ENCODE peak calls at places on chromosomes 3 and 15, in four cellular contexts. S, U, Q and M are unnamed samples.

GRCh38 chr15:68407141-68407885 is 24.6 kb downstream of the ITGA11 start:
- DNase-seq in Q (peak; percentile 52), U (no peak), S (no peak), M (no peak)

GRCh38 chr3:47034868-47035489 is 55.5 kb downstream of the NBEAL2 start:
- DNase-seq in U (no peak), S (no peak), Q (no peak), M (no peak)

GRCh38 chr15:46344115-46344749 is 709.4 kb downstream of the SQOR start:
- DNase-seq in S (no peak), Q (no peak), U (no peak), M (no peak)

GRCh38 chr15:47754312-47754711 is 37.0 kb downstream of the SEMA6D start:
- DNase-seq in S (no peak), Q (no peak), U (no peak), M (no peak)

GRCh38 chr15:57600197-57600596 is 8.5 kb downstream of the MYZAP start:
- DNase-seq in U (no peak), S (peak; percentile 81), Q (no peak), M (no peak)

GRCh38 chr15:80706161-80706560 is 11.1 kb downstream of the ABHD17C start:
- DNase-seq in Q (no peak), U (no peak), S (no peak), M (no peak)

GRCh38 chr3:188358787-188359493 is 205.0 kb downstream of the LPP start:
- DNase-seq in U (no peak), S (no peak), Q (no peak), M (no peak)

GRCh38 chr3:148459931-148460513 is 237.7 kb upstream of the AGTR1 start:
- DNase-seq in S (peak; percentile 16), U (no peak), Q (peak; percentile 39), M (peak; percentile 13)

GRCh38 chr3:128482857-128483656 is 9.9 kb downstream of the GATA2 start:
- DNase-seq in S (peak; percentile 72), Q (peak; percentile 67), U (no peak), M (peak; percentile 90)

GRCh38 chr3:160006282-160007163 is 17.9 kb downstream of the IL12A start:
- DNase-seq in Q (peak; percentile 83), U (peak; percentile 55), S (peak; percentile 84), M (peak; percentile 74)

GRCh38 chr3:146374146-146374545 is 95.2 kb downstream of the PLSCR2 start:
- DNase-seq in S (peak; percentile 23), U (no peak), Q (peak; percentile 73), M (peak; percentile 37)

GRCh38 chr3:24645047-24645446 is 150.4 kb upstream of the THRB start:
- DNase-seq in Q (no peak), S (no peak), U (no peak), M (no peak)

GRCh38 chr3:24641628-24642027 is 147.0 kb upstream of the THRB start:
- DNase-seq in Q (no peak), U (no peak), S (peak; percentile 19), M (no peak)

GRCh38 chr3:24639061-24639460 is 144.4 kb upstream of the THRB start:
- DNase-seq in Q (no peak), U (no peak), S (no peak), M (no peak)

GRCh38 chr3:24639640-24640329 is 145.1 kb upstream of the THRB start:
- DNase-seq in S (no peak), Q (no peak), U (no peak), M (no peak)

GRCh38 chr3:24640330-24640877 is 145.8 kb upstream of the THRB start:
- DNase-seq in Q (peak; percentile 62), S (peak; percentile 74), U (no peak), M (peak; percentile 23)
- TF ChIP-seq CTCF in Q (peak; percentile 47), S (peak; percentile 95), U (peak; percentile 55), M (peak; percentile 42)

GRCh38 chr15:101124731-101125558 is 126.9 kb downstream of the CHSY1 start:
- DNase-seq in U (no peak), S (peak; percentile 80), Q (peak; percentile 89), M (peak; percentile 47)
- H3K4me3 ChIP-seq in U (no peak overlapping the region), S (no peak overlapping the region), Q (no peak overlapping the region), M (no peak overlapping the region)

GRCh38 chr15:64351265-64351664 is 4.7 kb downstream of the CSNK1G1 start:
- DNase-seq in Q (peak; percentile 21), U (no peak), S (peak; percentile 25), M (no peak)

GRCh38 chr15:64361259-64361658 is 5.3 kb upstream of the CSNK1G1 start:
- DNase-seq in Q (no peak), U (no peak), S (peak; percentile 18), M (no peak)

GRCh38 chr15:64355559-64356442 is at the start of gene CSNK1G1:
- DNase-seq in Q (peak; percentile 99), U (peak; percentile 92), S (peak; percentile 93), M (peak; percentile 97)

GRCh38 chr15:64354683-64355558 is 1.1 kb downstream of the CSNK1G1 start:
- DNase-seq in Q (no peak), S (no peak), U (no peak), M (no peak)

DNA sequence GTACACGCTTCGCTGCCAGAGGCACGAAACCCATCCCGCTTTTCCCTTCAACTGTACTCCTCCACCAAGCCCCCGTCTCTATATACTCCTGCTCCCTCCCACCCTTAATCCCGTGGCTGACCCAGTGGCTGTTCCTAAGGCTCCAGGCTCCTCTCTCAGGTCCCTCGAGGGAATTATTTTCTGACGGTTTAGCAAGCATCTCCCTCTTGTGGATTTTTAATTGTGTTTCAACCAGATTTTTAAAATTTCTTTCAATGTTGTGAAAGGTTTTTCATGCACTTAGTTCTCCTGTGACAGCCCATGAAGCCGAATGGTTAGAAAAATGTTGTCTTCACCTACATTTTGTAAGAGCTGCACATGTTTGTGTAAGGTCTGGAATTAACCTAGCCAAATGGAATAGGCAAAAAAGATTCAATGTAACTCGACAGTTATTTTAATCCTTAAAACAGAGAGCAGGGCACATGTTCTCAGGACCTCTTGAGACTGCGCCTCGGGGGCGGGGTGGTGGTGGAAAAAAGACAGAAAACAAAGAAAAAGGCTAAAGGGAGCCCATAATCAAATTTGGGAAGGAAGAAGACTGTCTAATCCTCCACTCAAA is 569 bp upstream of the CSNK1G1 start:
- DNase-seq in Q (peak; percentile 94), U (no peak), S (peak; percentile 61), M (peak; percentile 71)
- TF ChIP-seq CTCF in Q (peak; percentile 50), U (no peak), S (peak; percentile 66), M (peak; percentile 35)

DNA sequence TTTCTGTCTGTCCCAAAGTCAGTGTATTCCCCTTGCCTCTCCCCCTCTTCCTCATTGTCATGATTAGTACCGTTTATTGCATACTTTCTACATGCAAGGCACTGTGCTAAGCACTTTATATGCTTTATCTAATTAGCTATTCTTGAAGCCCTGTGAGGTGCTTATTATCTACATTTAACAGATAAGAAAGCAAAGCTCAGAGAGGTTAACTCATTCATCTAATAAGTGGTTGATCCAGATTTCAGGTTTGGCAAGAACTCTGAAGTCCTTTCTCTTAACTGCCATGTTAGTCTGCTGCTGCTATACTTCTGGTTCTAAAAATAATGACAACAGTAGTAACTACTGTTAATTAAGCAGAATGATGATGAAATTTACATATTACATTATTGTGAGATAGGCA is 13.5 kb downstream of the IQGAP1 start:
- DNase-seq in U (no peak), S (no peak), Q (no peak), M (no peak)
- H3K4me3 ChIP-seq in U (peak overlapping the region; percentile 21), S (peak overlapping the region; percentile 33), Q (peak overlapping the region; percentile 17), M (no peak overlapping the region)

GRCh38 chr3:123361019-123361418 is 87.9 kb downstream of the ADCY5 start:
- DNase-seq in Q (no peak), S (no peak), U (no peak), M (no peak)
- TF ChIP-seq CTCF in Q (no peak), S (peak; percentile 10), U (peak; percentile 25), M (no peak)

DNA sequence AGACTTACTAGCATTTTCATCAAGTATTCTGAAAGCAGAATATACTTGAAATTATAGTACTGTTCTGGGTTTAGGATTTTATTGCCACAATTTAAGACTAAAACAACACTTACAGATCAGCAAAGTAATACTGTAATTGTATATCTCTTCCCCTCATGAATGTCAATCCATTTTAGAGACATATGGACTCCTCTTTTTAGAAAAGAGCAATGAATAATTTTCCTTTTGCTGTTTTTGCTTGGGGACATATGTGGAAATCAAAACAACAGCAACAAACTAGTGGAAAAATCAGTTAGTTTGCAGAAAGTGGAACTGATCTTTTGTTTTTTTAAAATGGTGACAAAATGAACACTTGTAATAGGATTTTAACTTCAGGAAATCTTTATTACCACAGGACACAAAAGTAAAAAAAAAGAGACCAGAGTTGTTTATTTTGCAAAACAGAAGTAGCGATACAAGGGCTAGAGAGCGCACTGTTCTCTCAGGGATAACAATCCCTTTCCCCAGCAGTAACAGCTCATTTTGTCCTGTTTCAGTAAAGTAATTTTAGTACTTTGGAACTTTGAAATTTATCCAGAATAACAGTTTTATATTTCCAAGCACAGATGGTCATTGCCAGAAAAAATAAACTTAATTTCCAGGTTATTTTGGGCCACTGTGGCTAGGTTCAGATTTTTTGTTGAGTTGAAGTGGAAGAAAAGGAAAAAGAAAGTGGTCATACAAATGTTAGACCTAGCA is 17.1 kb downstream of the LEKR1 start:
- DNase-seq in U (no peak), S (no peak), Q (no peak), M (no peak)
- H3K4me3 ChIP-seq in U (no peak overlapping the region), S (no peak overlapping the region), Q (no peak overlapping the region), M (no peak overlapping the region)

DNA sequence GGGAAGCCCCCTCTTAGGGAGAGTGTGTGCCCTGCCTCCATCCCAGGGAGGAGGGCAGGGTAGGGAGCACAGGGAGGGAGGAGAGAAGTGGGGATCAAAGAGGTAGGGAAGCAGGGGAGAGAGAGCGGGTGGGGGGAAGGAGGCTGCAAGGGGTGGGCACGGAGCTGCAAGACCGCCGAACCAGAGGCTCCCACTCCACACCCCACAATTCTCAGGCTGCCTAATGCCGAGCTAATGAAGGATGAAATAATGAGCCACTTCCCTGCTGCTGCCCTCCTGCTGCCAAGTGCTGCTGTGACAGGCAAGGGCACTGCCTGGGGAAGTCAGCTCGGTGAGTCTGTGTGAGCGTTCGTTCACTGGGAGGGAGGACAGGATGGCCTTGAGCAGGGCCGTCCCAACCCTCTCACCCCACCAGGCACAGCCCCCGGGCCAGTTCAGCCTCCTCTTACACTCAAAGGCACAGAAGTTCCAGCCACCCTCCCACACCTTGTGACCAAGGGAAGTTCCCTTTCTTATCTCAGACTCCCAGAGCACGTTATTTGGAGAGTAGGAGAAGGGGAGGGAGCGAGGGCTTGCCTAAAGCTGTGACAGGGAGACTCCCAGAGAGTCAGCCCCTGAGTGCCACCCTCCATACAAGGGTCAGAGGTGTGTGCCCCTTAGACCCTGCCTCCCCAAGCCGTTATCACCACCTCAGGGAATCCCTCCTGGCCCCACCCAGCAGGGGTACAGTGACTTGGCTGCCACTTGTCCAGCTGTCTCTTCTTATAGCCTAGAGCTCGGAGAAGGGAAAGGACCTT is 12.4 kb downstream of the GLYCTK start:
- DNase-seq in U (no peak), Q (peak; percentile 48), S (peak; percentile 23), M (peak; percentile 56)
- TF ChIP-seq CTCF in U (no peak), Q (peak; percentile 36), S (peak; percentile 9), M (peak; percentile 8)

GRCh38 chr3:116051040-116051439 is 394.2 kb downstream of the LSAMP start:
- DNase-seq in Q (no peak), U (no peak), S (no peak), M (no peak)
- H3K4me3 ChIP-seq in Q (no peak overlapping the region), U (no peak overlapping the region), S (no peak overlapping the region), M (no peak overlapping the region)